ENCODE peak calls at places on chromosome 21, in four cellular contexts. G is left kidney; C is activated CD8-positive, alpha-beta memory T cell treated with anti-CD3 and anti-CD28 coated beads, Interleukin-2, amount 50 U/mL, for 4 hours; N is heart right ventricle. J is an unnamed sample.

GRCh38 chr21:44734841-44735240 is 23.5 kb upstream of the TSPEAR start:
- DNase-seq in G (no peak), N (no peak), C (no peak), J (no peak)

GRCh38 chr21:42232176-42232825 is 13.4 kb downstream of the ABCG1 start:
- DNase-seq in G (peak; percentile 32), N (no peak), C (no peak), J (no peak)

GRCh38 chr21:33848252-33848953 is 67.2 kb downstream of the ATP5PO start:
- DNase-seq in C (no peak), G (peak; percentile 86), N (no peak), J (peak; percentile 46)

GRCh38 chr21:46120301-46121285 is 22.7 kb downstream of the COL6A2 start:
- DNase-seq in G (no peak), C (peak; percentile 14), N (peak; percentile 3), J (no peak)

GRCh38 chr21:46284077-46284644 is 1.2 kb downstream of the MCM3AP start:
- DNase-seq in C (no peak), N (no peak), G (no peak), J (peak; percentile 82)

GRCh38 chr21:32888971-32889370 is 117.4 kb upstream of the PAXBP1 start:
- DNase-seq in C (no peak), N (no peak), G (no peak), J (no peak)

GRCh38 chr21:15065381-15066230 is 806 bp upstream of the NRIP1 start:
- DNase-seq in G (peak; percentile 91), C (peak; percentile 78), N (peak; percentile 86), J (peak; percentile 82)

GRCh38 chr21:40117236-40117635 is 250.0 kb downstream of the PCP4 start:
- DNase-seq in C (no peak), G (no peak), N (no peak), J (no peak)

GRCh38 chr21:46096997-46097825 is 701 bp upstream of the COL6A2 start:
- DNase-seq in G (no peak), N (peak; percentile 11), C (peak; percentile 14), J (no peak)

GRCh38 chr21:21907271-21907670 is 909.1 kb downstream of the NCAM2 start:
- DNase-seq in N (no peak), C (no peak), G (no peak), J (no peak)

GRCh38 chr21:44517175-44517899 is 22.7 kb downstream of the KRTAP10-1 start:
- DNase-seq in N (no peak), G (peak; percentile 44), C (no peak), J (no peak)

GRCh38 chr21:32469628-32470027 is 57.1 kb downstream of the EVA1C start:
- DNase-seq in G (no peak), N (no peak), C (no peak), J (no peak)

GRCh38 chr21:29078884-29079765 is 5.7 kb upstream of the CCT8 start:
- DNase-seq in N (peak; percentile 32), G (no peak), C (peak; percentile 27), J (no peak)

GRCh38 chr21:41674433-41674832 is 92.4 kb downstream of the RIPK4 start:
- DNase-seq in G (no peak), N (no peak), C (no peak), J (no peak)

GRCh38 chr21:46468110-46468774 is 9.6 kb downstream of the DIP2A start:
- DNase-seq in C (no peak), N (no peak), G (no peak), J (no peak)

GRCh38 chr21:38081663-38082062 is 165.4 kb upstream of the KCNJ6 start:
- DNase-seq in N (no peak), C (no peak), G (no peak), J (no peak)

J was measured in T47D.